ENCODE peak calls at places on chromosome 5, in seven cellular contexts. L is transverse colon, Z is suprapubic skin, N is SK-N-SH, S is prostate gland, E is stomach, Q is HepG2. F is an unnamed sample.
A peak's percentile ranks its signal among the peaks of the same experiment; 100 is the strongest.

GRCh38 chr5:66247176-66247960 is 103.3 kb downstream of the SREK1 start:
- DNase-seq in S (no peak), E (no peak), Z (no peak), N (no peak), Q (peak; percentile 7), L (no peak), F (no peak)

GRCh38 chr5:35066260-35066795 is 18.6 kb upstream of the AGXT2 start:
- DNase-seq in Z (no peak), Q (no peak), L (no peak), S (no peak), N (no peak), E (no peak), F (no peak)

GRCh38 chr5:103234239-103234975 is 24.2 kb upstream of the MACIR start:
- DNase-seq in Z (no peak), S (no peak), E (no peak), L (no peak), Q (no peak), N (no peak), F (no peak)

GRCh38 chr5:93421498-93421897 is 159.5 kb downstream of the NR2F1-AS1 start:
- DNase-seq in Z (no peak), Q (no peak), L (no peak), E (no peak), S (no peak), N (no peak), F (no peak)

GRCh38 chr5:7849531-7850240 is 1.2 kb downstream of the CFAP90 start:
- DNase-seq in Q (peak; percentile 26), N (peak; percentile 78), Z (no peak), E (no peak), L (no peak), S (peak; percentile 44), F (no peak)

GRCh38 chr5:79955496-79956172 is 35.4 kb downstream of the MTX3 start:
- DNase-seq in E (no peak), S (no peak), Q (no peak), Z (no peak), L (no peak), N (no peak), F (no peak)

GRCh38 chr5:160520609-160521391 is 99.1 kb downstream of the PTTG1 start:
- DNase-seq in Q (no peak), N (no peak), L (no peak), S (no peak), E (no peak), Z (no peak), F (no peak)

GRCh38 chr5:175654346-175654745 is 3.5 kb upstream of the HRH2 start:
- DNase-seq in Z (no peak), S (no peak), L (no peak), N (no peak), Q (no peak), E (no peak), F (no peak)

GRCh38 chr5:3601060-3601710 is 5.6 kb downstream of the IRX1 start:
- DNase-seq in Q (no peak), S (no peak), L (no peak), E (no peak), N (no peak), Z (no peak), F (no peak)

GRCh38 chr5:122183098-122183794 is 53.9 kb downstream of the ZNF474 start:
- DNase-seq in S (peak; percentile 92), Q (no peak), E (peak; percentile 40), L (peak; percentile 90), N (no peak), Z (peak; percentile 88), F (peak; percentile 56)

GRCh38 chr5:154194348-154195329 is 4.1 kb downstream of the GALNT10 start:
- DNase-seq in L (no peak), S (peak; percentile 61), Z (no peak), Q (no peak), N (no peak), E (peak; percentile 45), F (peak; percentile 35)

GRCh38 chr5:146001544-146002185 is 65.3 kb downstream of the SH3RF2 start:
- DNase-seq in Q (no peak), E (no peak), Z (no peak), S (no peak), L (no peak), N (no peak), F (no peak)

GRCh38 chr5:153964201-153965101 is 74.3 kb downstream of the FAM114A2 start:
- DNase-seq in E (no peak), Q (no peak), L (no peak), N (peak; percentile 14), Z (no peak), S (no peak), F (no peak)

GRCh38 chr5:66010476-66010875 is 84.1 kb downstream of the ERBIN start:
- DNase-seq in L (no peak), E (no peak), S (no peak), N (no peak), Q (no peak), Z (no peak), F (no peak)

GRCh38 chr5:84274585-84275468 is 109.9 kb downstream of the EDIL3 start:
- DNase-seq in Z (no peak), L (peak; percentile 35), S (no peak), E (peak; percentile 26), N (peak; percentile 22), Q (peak; percentile 9), F (no peak)

GRCh38 chr5:2891781-2892180 is 140.3 kb upstream of the IRX2 start:
- DNase-seq in Q (no peak), E (no peak), Z (no peak), S (no peak), N (no peak), L (no peak), F (no peak)

GRCh38 chr5:138458353-138458752 is 6.9 kb upstream of the EGR1 start:
- DNase-seq in S (no peak), L (no peak), Z (no peak), N (no peak), E (no peak), Q (no peak), F (no peak)

GRCh38 chr5:95958308-95959014 is 3.2 kb downstream of the ELL2 start:
- DNase-seq in N (no peak), E (peak; percentile 43), L (peak; percentile 27), Q (peak; percentile 65), S (peak; percentile 51), Z (no peak), F (no peak)

GRCh38 chr5:20514145-20514544 is 526.1 kb upstream of the CDH18 start:
- DNase-seq in Q (no peak), L (no peak), E (no peak), S (no peak), Z (no peak), N (no peak), F (no peak)
- TF ChIP-seq POLR2AphosphoS5 in Q (no peak), L (no peak), E (no peak), S (no peak), Z (no peak), N (no peak), F (no peak)

GRCh38 chr5:6745706-6746217 is 32.5 kb downstream of the TENT4A start:
- DNase-seq in N (peak; percentile 71), E (no peak), Z (no peak), Q (peak; percentile 45), L (peak; percentile 7), S (peak; percentile 37), F (no peak)
- TF ChIP-seq POLR2AphosphoS5 in N (no peak), E (no peak), Z (no peak), Q (no peak), L (no peak), S (peak; percentile 69), F (no peak)

GRCh38 chr5:143037071-143037470 is 266.9 kb downstream of the ARHGAP26 start:
- DNase-seq in N (no peak), L (no peak), S (no peak), E (no peak), Z (no peak), Q (no peak), F (no peak)
- TF ChIP-seq POLR2AphosphoS5 in N (no peak), L (no peak), S (no peak), E (no peak), Z (no peak), Q (no peak), F (no peak)

GRCh38 chr5:134146651-134147544 is 29.9 kb downstream of the SKP1 start:
- DNase-seq in E (no peak), Z (no peak), N (no peak), Q (no peak), L (no peak), S (no peak), F (peak; percentile 17)

GRCh38 chr5:134149571-134150303 is 27.0 kb downstream of the SKP1 start:
- DNase-seq in S (peak; percentile 57), E (peak; percentile 30), Q (peak; percentile 94), N (no peak), L (no peak), Z (no peak), F (no peak)

GRCh38 chr5:134145779-134146581 is 30.8 kb downstream of the SKP1 start:
- DNase-seq in Z (peak; percentile 84), E (peak; percentile 84), Q (peak; percentile 62), N (peak; percentile 77), L (peak; percentile 84), S (peak; percentile 74), F (peak; percentile 82)

GRCh38 chr5:134148986-134149539 is 27.7 kb downstream of the SKP1 start:
- DNase-seq in L (no peak), N (no peak), Z (no peak), E (no peak), Q (peak; percentile 17), S (no peak), F (no peak)

DNA sequence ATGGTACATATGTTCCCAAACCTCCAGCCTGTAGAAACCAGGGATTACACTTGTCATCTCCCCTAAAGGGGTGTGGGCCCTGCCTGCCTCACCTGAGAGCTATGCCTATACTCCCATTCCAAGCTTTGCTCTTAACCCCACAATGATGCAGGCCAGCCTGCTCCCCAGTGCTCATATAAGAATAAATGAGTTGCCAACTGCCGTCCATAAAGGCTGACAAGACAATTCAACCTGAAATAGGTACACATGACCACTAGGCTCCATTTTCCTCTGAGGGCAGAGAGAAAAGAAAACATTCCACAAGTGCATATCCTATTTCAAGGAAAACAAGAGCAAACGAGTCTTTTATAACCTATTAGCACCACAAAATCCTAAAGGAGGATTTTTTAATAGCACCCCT is 28.4 kb downstream of the SKP1 start:
- DNase-seq in Z (no peak), L (no peak), S (no peak), Q (no peak), N (no peak), E (peak; percentile 21), F (peak; percentile 14)
- TF ChIP-seq POLR2AphosphoS5 in Z (no peak), L (no peak), S (no peak), Q (no peak), N (no peak), E (no peak), F (no peak)

GRCh38 chr5:1068895-1069719 is 42.8 kb downstream of the SLC12A7 start:
- DNase-seq in L (no peak), S (no peak), Z (no peak), Q (no peak), E (no peak), N (no peak), F (no peak)
- TF ChIP-seq POLR2AphosphoS5 in L (no peak), S (no peak), Z (no peak), Q (no peak), E (no peak), N (no peak), F (no peak)

GRCh38 chr5:37830348-37830747 is 9.5 kb downstream of the GDNF start:
- DNase-seq in Q (no peak), N (no peak), Z (no peak), S (no peak), E (no peak), L (no peak), F (no peak)
- TF ChIP-seq POLR2AphosphoS5 in Q (no peak), N (no peak), Z (no peak), S (no peak), E (no peak), L (no peak), F (no peak)